ENCODE peak calls at places on chromosomes 5 and 9, in five cellular contexts. E is IMR-90, Y is tibial artery, Z is tibial nerve, I is heart left ventricle. X is an unnamed sample.

GRCh38 chr5:74543162-74543995 is 97.1 kb downstream of the ENC1 start:
- DNase-seq in Y (peak; percentile 66), Z (no peak), E (peak; percentile 80), I (no peak), X (peak; percentile 87)

GRCh38 chr5:174503461-174504265 is 220.7 kb upstream of the MSX2 start:
- DNase-seq in Z (no peak), I (no peak), E (peak; percentile 84), Y (no peak), X (peak; percentile 92)

GRCh38 chr5:116502616-116503015 is 72.0 kb downstream of the SEMA6A start:
- DNase-seq in E (peak; percentile 17), I (no peak), Y (no peak), Z (peak; percentile 8), X (no peak)

GRCh38 chr9:124695280-124695890 is 75.7 kb downstream of the NR6A1 start:
- DNase-seq in E (peak; percentile 37), Y (no peak), I (no peak), Z (no peak), X (peak; percentile 66)

GRCh38 chr9:115850548-115851304 is 302.9 kb upstream of the PAPPA start:
- DNase-seq in E (peak; percentile 84), I (no peak), Y (no peak), Z (no peak), X (peak; percentile 57)

GRCh38 chr5:160367261-160367660 is 3.2 kb downstream of the C1QTNF2 start:
- DNase-seq in I (no peak), Y (no peak), Z (no peak), E (no peak), X (no peak)

GRCh38 chr9:14316574-14317304 is 2.8 kb upstream of the NFIB start:
- DNase-seq in Z (no peak), Y (no peak), I (peak; percentile 37), E (no peak), X (no peak)

GRCh38 chr9:89489548-89490527 is 8.1 kb downstream of the SEMA4D start:
- DNase-seq in Z (no peak), I (no peak), E (no peak), Y (no peak), X (no peak)

GRCh38 chr5:69271376-69271775 is 36.7 kb downstream of the CDK7 start:
- DNase-seq in E (peak; percentile 60), Z (peak; percentile 9), I (peak; percentile 27), Y (no peak), X (peak; percentile 64)

GRCh38 chr5:141338538-141339306 is at the start of gene PCDHGA2:
- DNase-seq in Y (no peak), E (peak; percentile 66), Z (peak; percentile 44), I (no peak), X (no peak)

GRCh38 chr5:109989994-109990722 is 300.4 kb downstream of the MAN2A1 start:
- DNase-seq in Y (no peak), Z (no peak), I (no peak), E (no peak), X (no peak)

GRCh38 chr5:115243412-115243811 is 19.3 kb downstream of the PGGT1B start:
- DNase-seq in E (peak; percentile 53), Z (no peak), I (no peak), Y (no peak), X (no peak)

GRCh38 chr5:115586525-115587146 is 15.6 kb downstream of the TICAM2 start:
- DNase-seq in Y (no peak), E (peak; percentile 54), Z (no peak), I (no peak), X (no peak)

GRCh38 chr5:128684951-128685350 is 146.9 kb upstream of the FBN2 start:
- DNase-seq in E (peak; percentile 25), Z (no peak), I (no peak), Y (no peak), X (no peak)

GRCh38 chr5:110441035-110441434 is 285.4 kb downstream of the TMEM232 start:
- DNase-seq in I (no peak), E (peak; percentile 31), Z (no peak), Y (no peak), X (peak; percentile 43)

GRCh38 chr5:131379071-131379538 is 115.3 kb downstream of the CDC42SE2 start:
- DNase-seq in Y (no peak), I (no peak), Z (no peak), E (peak; percentile 18), X (no peak)

GRCh38 chr9:124110307-124110915 is 98.8 kb downstream of the LHX2 start:
- DNase-seq in Y (peak; percentile 43), Z (peak; percentile 73), I (peak; percentile 57), E (peak; percentile 59), X (no peak)

GRCh38 chr5:162434311-162434710 is 366.7 kb downstream of the GABRG2 start:
- DNase-seq in Z (no peak), I (no peak), E (no peak), Y (no peak), X (no peak)

GRCh38 chr9:1025131-1025530 is 25.0 kb upstream of the DMRT2 start:
- DNase-seq in Y (no peak), I (no peak), Z (no peak), E (no peak), X (no peak)

GRCh38 chr5:5179597-5179996 is 39.5 kb downstream of the ADAMTS16 start:
- DNase-seq in E (no peak), I (no peak), Y (no peak), Z (no peak), X (no peak)

GRCh38 chr5:76111510-76112174 is 28.5 kb downstream of the SV2C start:
- DNase-seq in I (no peak), Z (no peak), Y (no peak), E (no peak), X (no peak)

GRCh38 chr5:139764250-139764791 is 31.3 kb upstream of the PSD2 start:
- DNase-seq in Y (no peak), I (no peak), E (no peak), Z (no peak), X (no peak)

GRCh38 chr5:133053463-133053862 is 1.6 kb downstream of the HSPA4 start:
- DNase-seq in E (no peak), Y (no peak), Z (no peak), I (peak; percentile 10), X (no peak)

GRCh38 chr9:93092171-93092991 is 3.6 kb upstream of the CARD19 start:
- DNase-seq in E (no peak), Y (peak; percentile 12), Z (no peak), I (peak; percentile 3), X (no peak)

GRCh38 chr9:73824671-73825070 is 672.5 kb upstream of the RORB start:
- DNase-seq in E (no peak), Y (no peak), Z (no peak), I (no peak), X (no peak)

GRCh38 chr9:35869621-35870216 is 482 bp downstream of the OR13J1 start:
- DNase-seq in Y (no peak), I (no peak), E (no peak), Z (no peak), X (peak; percentile 19)

GRCh38 chr5:157479612-157480510 is 19.8 kb downstream of the NIPAL4 start:
- DNase-seq in I (no peak), Z (no peak), Y (no peak), E (no peak), X (no peak)
- H3K27ac ChIP-seq in I (no peak overlapping the region), Z (no peak overlapping the region), Y (peak overlapping the region; percentile 5), E (no peak overlapping the region), X (no peak overlapping the region)

DNA sequence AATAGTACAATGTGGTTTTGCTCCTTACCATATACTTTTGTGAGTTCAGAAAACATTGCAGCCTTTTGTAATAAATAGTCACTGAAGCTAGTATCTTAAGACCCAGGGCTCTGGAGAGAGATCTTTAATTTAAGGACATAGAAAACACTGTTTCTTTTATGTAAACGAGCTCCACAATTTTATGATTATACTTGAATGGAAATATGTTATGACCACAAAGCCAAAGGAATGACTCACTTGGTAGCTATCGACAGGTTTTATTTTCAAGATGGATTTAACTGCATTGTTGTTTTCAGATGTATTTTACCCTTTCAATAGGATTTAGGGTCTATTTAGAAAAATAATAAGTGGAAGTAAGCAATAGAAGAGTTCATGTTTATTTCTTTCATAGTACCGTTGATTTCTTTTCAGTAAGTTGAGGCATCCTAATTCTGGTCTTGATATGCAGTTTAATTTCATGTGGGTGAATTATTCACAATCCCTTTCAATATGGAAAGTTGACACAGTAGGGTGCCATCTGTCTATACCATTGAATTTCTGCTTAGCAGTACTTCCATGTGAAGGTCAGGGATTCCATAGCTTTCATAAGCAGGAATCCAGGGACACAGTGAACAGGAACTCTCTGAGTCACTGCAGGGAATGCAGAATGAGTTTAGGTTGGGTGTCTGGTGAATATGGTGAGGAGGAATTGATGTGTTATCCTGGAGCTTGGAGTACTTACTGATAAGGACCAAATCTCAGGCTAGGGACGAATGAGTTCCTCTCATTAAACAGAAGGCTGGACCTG is 157.6 kb downstream of the CD180 start:
- DNase-seq in Z (no peak), E (peak; percentile 88), I (no peak), Y (no peak), X (peak; percentile 70)
- H3K4me1 ChIP-seq in Z (no peaks in the 10 kb centered on the region), E (peaks cover 14% of the 10 kb centered on the region), I (peaks cover 24% of the 10 kb centered on the region), Y (peaks cover 11% of the 10 kb centered on the region), X (peaks cover 27% of the 10 kb centered on the region)

GRCh38 chr5:16456103-16456832 is 9.3 kb downstream of the ZNF622 start:
- DNase-seq in E (peak; percentile 72), Y (peak; percentile 43), Z (peak; percentile 39), I (no peak), X (peak; percentile 47)

GRCh38 chr5:16450163-16450562 is 15.4 kb downstream of the ZNF622 start:
- DNase-seq in E (no peak), Z (no peak), I (no peak), Y (no peak), X (no peak)

GRCh38 chr5:16455670-16456069 is 9.9 kb downstream of the ZNF622 start:
- DNase-seq in E (no peak), Z (no peak), I (no peak), Y (no peak), X (no peak)

GRCh38 chr5:16454686-16455085 is 10.9 kb downstream of the ZNF622 start:
- DNase-seq in Y (no peak), E (no peak), I (no peak), Z (no peak), X (no peak)

GRCh38 chr5:16453609-16454008 is 12.0 kb downstream of the ZNF622 start:
- DNase-seq in I (no peak), Y (no peak), Z (no peak), E (no peak), X (no peak)
- TF ChIP-seq CTCF in I (peak; percentile 31), Y (no peak), Z (no peak), E (no peak), X (peak; percentile 33)

DNA sequence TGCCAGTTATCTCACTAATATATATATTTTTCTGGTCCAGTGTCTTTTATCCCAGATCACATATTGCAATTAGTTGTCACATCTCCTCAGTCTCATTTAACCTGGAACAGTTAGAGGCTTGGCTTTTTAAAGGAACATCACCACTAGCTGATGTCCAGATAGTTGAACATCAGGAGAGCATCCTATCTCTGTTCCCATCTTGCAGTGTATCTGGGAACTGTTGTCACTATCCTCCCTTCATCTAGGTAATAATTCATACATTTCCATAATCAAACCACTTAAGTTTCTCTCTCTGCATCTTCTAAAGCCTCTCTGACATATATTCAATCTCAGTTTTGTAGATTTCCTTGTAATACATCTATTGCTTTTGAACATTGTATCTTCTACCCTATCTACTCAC is 175.7 kb downstream of the ARHGAP26 start:
- DNase-seq in I (no peak), Y (no peak), E (no peak), Z (no peak), X (no peak)
- H3K27ac ChIP-seq in I (no peak overlapping the region), Y (no peak overlapping the region), E (no peak overlapping the region), Z (no peak overlapping the region), X (no peak overlapping the region)

GRCh38 chr5:151683936-151684586 is 2.7 kb downstream of the SPARC start:
- DNase-seq in Y (peak; percentile 18), I (no peak), E (no peak), Z (no peak), X (no peak)
- H3K4me1 ChIP-seq in Y (peaks cover 46% of the 10 kb centered on the region), I (peaks cover 41% of the 10 kb centered on the region), E (peaks cover 32% of the 10 kb centered on the region), Z (peaks cover 70% of the 10 kb centered on the region), X (peaks cover 24% of the 10 kb centered on the region)